ENCODE peak calls at places on chromosome X, in nine cellular contexts. One of them, this sample, is unnamed.
A peak's percentile ranks its signal among the peaks of the same experiment; 100 is the strongest.

GRCh38 chrX:144738246-144738645 is 509.1 kb upstream of the SPANXN1 start:
- DNase-seq in NB4: no peak
- DNase-seq in WTC11: no peak
- DNase-seq in A549: no peak
- DNase-seq in breast epithelium: no peak
- DNase-seq in CD4-positive, alpha-beta T cell: no peak
- DNase-seq in upper lobe of left lung: no peak
- DNase-seq in foreskin fibroblast: no peak
- DNase-seq in bronchial epithelial cell: no peak
- DNase-seq in this sample: no peak

GRCh38 chrX:42472727-42473126 is 305.2 kb downstream of the PPP1R2C start:
- DNase-seq in bronchial epithelial cell: no peak
- DNase-seq in A549: no peak
- DNase-seq in foreskin fibroblast: no peak
- DNase-seq in NB4: no peak
- DNase-seq in WTC11: no peak
- DNase-seq in CD4-positive, alpha-beta T cell: no peak
- DNase-seq in upper lobe of left lung: no peak
- DNase-seq in breast epithelium: no peak
- DNase-seq in this sample: no peak

GRCh38 chrX:79270401-79270800 is 96.7 kb downstream of the ITM2A start:
- DNase-seq in bronchial epithelial cell: no peak
- DNase-seq in foreskin fibroblast: peak; percentile 17
- DNase-seq in CD4-positive, alpha-beta T cell: peak; percentile 66
- DNase-seq in NB4: peak; percentile 63
- DNase-seq in WTC11: peak; percentile 45
- DNase-seq in breast epithelium: no peak
- DNase-seq in A549: no peak
- DNase-seq in upper lobe of left lung: no peak
- DNase-seq in this sample: peak; percentile 41

GRCh38 chrX:123477673-123478072 is 255.2 kb downstream of the THOC2 start:
- DNase-seq in A549: no peak
- DNase-seq in CD4-positive, alpha-beta T cell: no peak
- DNase-seq in WTC11: no peak
- DNase-seq in upper lobe of left lung: no peak
- DNase-seq in NB4: peak; percentile 8
- DNase-seq in bronchial epithelial cell: no peak
- DNase-seq in breast epithelium: no peak
- DNase-seq in foreskin fibroblast: no peak
- DNase-seq in this sample: no peak

GRCh38 chrX:13428055-13428786 is 108.4 kb upstream of the ATXN3L start:
- DNase-seq in WTC11: peak; percentile 12
- DNase-seq in bronchial epithelial cell: peak; percentile 94
- DNase-seq in foreskin fibroblast: peak; percentile 89
- DNase-seq in NB4: peak; percentile 60
- DNase-seq in A549: peak; percentile 24
- DNase-seq in breast epithelium: no peak
- DNase-seq in upper lobe of left lung: no peak
- DNase-seq in CD4-positive, alpha-beta T cell: no peak
- DNase-seq in this sample: no peak

GRCh38 chrX:139126493-139126892 is 404.0 kb upstream of the F9 start:
- DNase-seq in bronchial epithelial cell: peak; percentile 51
- DNase-seq in NB4: peak; percentile 49
- DNase-seq in CD4-positive, alpha-beta T cell: no peak
- DNase-seq in A549: no peak
- DNase-seq in foreskin fibroblast: no peak
- DNase-seq in upper lobe of left lung: peak; percentile 36
- DNase-seq in WTC11: peak; percentile 37
- DNase-seq in breast epithelium: no peak
- DNase-seq in this sample: no peak

GRCh38 chrX:96394566-96394965 is 290.1 kb upstream of the DIAPH2 start:
- DNase-seq in NB4: peak; percentile 2
- DNase-seq in A549: no peak
- DNase-seq in bronchial epithelial cell: no peak
- DNase-seq in WTC11: no peak
- DNase-seq in CD4-positive, alpha-beta T cell: no peak
- DNase-seq in foreskin fibroblast: peak; percentile 47
- DNase-seq in upper lobe of left lung: no peak
- DNase-seq in breast epithelium: no peak
- DNase-seq in this sample: no peak

GRCh38 chrX:40061871-40062524 is 35.8 kb downstream of the BCOR start:
- DNase-seq in foreskin fibroblast: no peak
- DNase-seq in WTC11: peak; percentile 25
- DNase-seq in upper lobe of left lung: no peak
- DNase-seq in A549: no peak
- DNase-seq in CD4-positive, alpha-beta T cell: no peak
- DNase-seq in bronchial epithelial cell: peak; percentile 37
- DNase-seq in breast epithelium: no peak
- DNase-seq in NB4: no peak
- DNase-seq in this sample: no peak

GRCh38 chrX:84501798-84502628 is at the start of gene HDX:
- DNase-seq in NB4: no peak
- DNase-seq in bronchial epithelial cell: peak; percentile 68
- DNase-seq in A549: peak; percentile 44
- DNase-seq in WTC11: peak; percentile 68
- DNase-seq in upper lobe of left lung: peak; percentile 80
- DNase-seq in foreskin fibroblast: peak; percentile 73
- DNase-seq in CD4-positive, alpha-beta T cell: peak; percentile 47
- DNase-seq in breast epithelium: peak; percentile 70
- DNase-seq in this sample: peak; percentile 78

GRCh38 chrX:129754266-129755024 is 15.7 kb downstream of the XPNPEP2 start:
- DNase-seq in breast epithelium: no peak
- DNase-seq in WTC11: peak; percentile 72
- DNase-seq in NB4: peak; percentile 35
- DNase-seq in upper lobe of left lung: no peak
- DNase-seq in bronchial epithelial cell: no peak
- DNase-seq in CD4-positive, alpha-beta T cell: no peak
- DNase-seq in A549: no peak
- DNase-seq in foreskin fibroblast: no peak
- DNase-seq in this sample: no peak

GRCh38 chrX:135520022-135520552 is 373 bp upstream of the INTS6L start:
- DNase-seq in foreskin fibroblast: peak; percentile 15
- DNase-seq in bronchial epithelial cell: peak; percentile 19
- DNase-seq in NB4: no peak
- DNase-seq in WTC11: no peak
- DNase-seq in CD4-positive, alpha-beta T cell: no peak
- DNase-seq in upper lobe of left lung: no peak
- DNase-seq in A549: no peak
- DNase-seq in breast epithelium: no peak
- DNase-seq in this sample: no peak

GRCh38 chrX:135497736-135498135 is 22.7 kb upstream of the INTS6L start:
- DNase-seq in bronchial epithelial cell: no peak
- DNase-seq in CD4-positive, alpha-beta T cell: no peak
- DNase-seq in A549: no peak
- DNase-seq in upper lobe of left lung: no peak
- DNase-seq in NB4: no peak
- DNase-seq in WTC11: no peak
- DNase-seq in breast epithelium: no peak
- DNase-seq in foreskin fibroblast: no peak
- DNase-seq in this sample: no peak

GRCh38 chrX:47573334-47574095 is 8.7 kb upstream of the TIMP1 start:
- DNase-seq in WTC11: peak; percentile 81
- DNase-seq in breast epithelium: no peak
- DNase-seq in A549: no peak
- DNase-seq in foreskin fibroblast: no peak
- DNase-seq in CD4-positive, alpha-beta T cell: no peak
- DNase-seq in upper lobe of left lung: no peak
- DNase-seq in bronchial epithelial cell: peak; percentile 73
- DNase-seq in NB4: no peak
- DNase-seq in this sample: no peak

GRCh38 chrX:7272301-7272700 is 124.3 kb upstream of the PUDP start:
- DNase-seq in upper lobe of left lung: no peak
- DNase-seq in WTC11: no peak
- DNase-seq in breast epithelium: no peak
- DNase-seq in bronchial epithelial cell: no peak
- DNase-seq in A549: no peak
- DNase-seq in foreskin fibroblast: no peak
- DNase-seq in CD4-positive, alpha-beta T cell: no peak
- DNase-seq in NB4: peak; percentile 23
- DNase-seq in this sample: no peak

GRCh38 chrX:25600776-25601175 is 537.4 kb upstream of the MAGEB18 start:
- DNase-seq in WTC11: no peak
- DNase-seq in CD4-positive, alpha-beta T cell: no peak
- DNase-seq in breast epithelium: no peak
- DNase-seq in NB4: no peak
- DNase-seq in upper lobe of left lung: no peak
- DNase-seq in A549: no peak
- DNase-seq in bronchial epithelial cell: no peak
- DNase-seq in foreskin fibroblast: no peak
- DNase-seq in this sample: no peak

GRCh38 chrX:31228415-31228832 is 156.6 kb upstream of the FTHL17 start:
- DNase-seq in bronchial epithelial cell: no peak
- DNase-seq in upper lobe of left lung: peak; percentile 42
- DNase-seq in A549: no peak
- DNase-seq in WTC11: no peak
- DNase-seq in foreskin fibroblast: peak; percentile 58
- DNase-seq in CD4-positive, alpha-beta T cell: no peak
- DNase-seq in breast epithelium: no peak
- DNase-seq in NB4: no peak
- DNase-seq in this sample: no peak

GRCh38 chrX:150544222-150544787 is 24.1 kb upstream of the MTM1 start:
- DNase-seq in WTC11: peak; percentile 35
- DNase-seq in NB4: peak; percentile 51
- DNase-seq in upper lobe of left lung: no peak
- DNase-seq in A549: peak; percentile 10
- DNase-seq in bronchial epithelial cell: no peak
- DNase-seq in foreskin fibroblast: no peak
- DNase-seq in breast epithelium: no peak
- DNase-seq in CD4-positive, alpha-beta T cell: no peak
- DNase-seq in this sample: no peak
- TF ChIP-seq CTCF in WTC11: no peak
- TF ChIP-seq CTCF in NB4: no peak
- TF ChIP-seq CTCF in upper lobe of left lung: no peak
- TF ChIP-seq CTCF in A549: no peak
- TF ChIP-seq CTCF in bronchial epithelial cell: peak; percentile 10
- TF ChIP-seq CTCF in foreskin fibroblast: no peak
- TF ChIP-seq CTCF in breast epithelium: no peak
- TF ChIP-seq CTCF in CD4-positive, alpha-beta T cell: no peak
- TF ChIP-seq CTCF in this sample: no peak

DNA sequence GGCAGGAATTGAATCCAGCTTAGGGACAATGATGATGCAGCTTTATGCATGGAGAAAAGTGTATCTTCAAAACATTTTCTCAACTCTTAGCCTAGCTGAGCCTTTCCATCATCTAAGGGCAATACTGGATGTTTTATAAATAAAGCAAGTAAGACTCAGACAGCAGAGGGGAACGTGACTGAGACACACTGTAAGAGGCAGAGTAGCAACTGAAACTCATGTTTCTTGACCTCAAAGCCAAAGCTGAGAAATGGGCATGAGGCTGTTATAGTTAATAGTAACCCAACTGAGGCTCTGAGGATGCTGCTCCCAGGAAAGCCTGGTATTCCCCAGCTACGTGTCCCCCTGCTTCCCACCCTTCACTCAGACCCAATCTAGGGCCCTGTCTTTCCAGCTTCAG is 44.6 kb downstream of the ARHGEF9 start:
- DNase-seq in foreskin fibroblast: no peak
- DNase-seq in bronchial epithelial cell: no peak
- DNase-seq in NB4: no peak
- DNase-seq in breast epithelium: no peak
- DNase-seq in A549: no peak
- DNase-seq in upper lobe of left lung: no peak
- DNase-seq in WTC11: no peak
- DNase-seq in CD4-positive, alpha-beta T cell: no peak
- DNase-seq in this sample: no peak
- TF ChIP-seq CTCF in foreskin fibroblast: no peak
- TF ChIP-seq CTCF in bronchial epithelial cell: no peak
- TF ChIP-seq CTCF in NB4: no peak
- TF ChIP-seq CTCF in breast epithelium: no peak
- TF ChIP-seq CTCF in A549: no peak
- TF ChIP-seq CTCF in upper lobe of left lung: no peak
- TF ChIP-seq CTCF in WTC11: no peak
- TF ChIP-seq CTCF in CD4-positive, alpha-beta T cell: no peak
- TF ChIP-seq CTCF in this sample: no peak

GRCh38 chrX:121310820-121311219 is 263.4 kb downstream of the GLUD2 start:
- DNase-seq in breast epithelium: no peak
- DNase-seq in A549: no peak
- DNase-seq in upper lobe of left lung: no peak
- DNase-seq in foreskin fibroblast: no peak
- DNase-seq in NB4: no peak
- DNase-seq in bronchial epithelial cell: no peak
- DNase-seq in CD4-positive, alpha-beta T cell: no peak
- DNase-seq in WTC11: no peak
- DNase-seq in this sample: no peak

GRCh38 chrX:121307441-121307840 is 260.0 kb downstream of the GLUD2 start:
- DNase-seq in A549: no peak
- DNase-seq in NB4: no peak
- DNase-seq in CD4-positive, alpha-beta T cell: no peak
- DNase-seq in foreskin fibroblast: no peak
- DNase-seq in bronchial epithelial cell: no peak
- DNase-seq in breast epithelium: no peak
- DNase-seq in upper lobe of left lung: no peak
- DNase-seq in WTC11: no peak
- DNase-seq in this sample: no peak

DNA sequence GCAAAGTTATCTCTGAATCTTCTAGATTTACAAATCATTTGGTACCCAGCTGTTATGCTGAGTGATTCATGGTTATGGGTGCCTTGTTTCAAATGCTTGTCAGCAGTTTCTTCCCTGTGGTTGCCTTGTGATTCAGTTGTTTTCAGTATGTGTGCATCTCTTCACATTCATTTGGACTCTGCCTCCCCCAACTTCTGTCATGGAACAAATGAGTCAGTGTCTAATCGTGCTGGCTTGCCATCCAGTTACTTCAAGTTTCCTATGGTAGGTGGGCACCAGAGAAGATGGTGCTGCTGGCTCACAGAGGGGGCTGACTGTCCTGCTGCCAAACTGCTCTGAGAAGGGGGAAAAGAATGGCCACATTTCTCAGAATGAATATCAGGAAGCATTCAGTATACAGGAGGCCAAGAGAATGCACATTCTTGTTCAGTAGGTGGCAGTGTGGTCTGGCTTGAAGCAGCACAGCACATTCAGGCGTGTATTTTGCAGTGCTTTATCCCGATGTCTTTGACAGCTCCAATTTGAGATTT is 260.9 kb downstream of the GLUD2 start:
- DNase-seq in upper lobe of left lung: no peak
- DNase-seq in bronchial epithelial cell: peak; percentile 44
- DNase-seq in A549: peak; percentile 4
- DNase-seq in CD4-positive, alpha-beta T cell: no peak
- DNase-seq in NB4: peak; percentile 30
- DNase-seq in WTC11: peak; percentile 9
- DNase-seq in foreskin fibroblast: peak; percentile 69
- DNase-seq in breast epithelium: no peak
- DNase-seq in this sample: no peak
- TF ChIP-seq CTCF in upper lobe of left lung: peak; percentile 25
- TF ChIP-seq CTCF in bronchial epithelial cell: peak; percentile 41
- TF ChIP-seq CTCF in A549: peak; percentile 16
- TF ChIP-seq CTCF in CD4-positive, alpha-beta T cell: no peak
- TF ChIP-seq CTCF in NB4: peak; percentile 38
- TF ChIP-seq CTCF in WTC11: no peak
- TF ChIP-seq CTCF in foreskin fibroblast: peak; percentile 46
- TF ChIP-seq CTCF in breast epithelium: no peak
- TF ChIP-seq CTCF in this sample: no peak

DNA sequence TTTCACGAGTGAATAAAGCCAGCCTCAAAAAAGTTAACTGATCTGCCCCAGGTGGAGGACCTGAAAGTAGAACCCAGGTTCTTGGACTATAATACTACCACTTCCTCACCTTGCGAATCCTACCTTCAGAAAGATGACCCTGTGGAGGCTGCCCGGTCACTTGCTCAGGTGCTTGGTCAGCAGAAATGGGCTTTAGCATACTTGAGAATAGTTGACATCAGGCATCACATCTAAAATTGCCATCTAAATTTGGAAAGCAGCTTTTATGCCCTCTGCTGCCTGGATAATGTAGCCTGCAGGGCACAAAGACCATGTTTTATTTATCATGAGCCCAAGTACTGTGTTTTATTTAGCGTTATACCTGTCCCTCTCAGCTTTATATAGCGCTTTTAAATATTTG is 3.0 kb downstream of the BCLAF3 start:
- DNase-seq in upper lobe of left lung: no peak
- DNase-seq in CD4-positive, alpha-beta T cell: no peak
- DNase-seq in foreskin fibroblast: no peak
- DNase-seq in A549: no peak
- DNase-seq in bronchial epithelial cell: no peak
- DNase-seq in breast epithelium: no peak
- DNase-seq in WTC11: no peak
- DNase-seq in NB4: no peak
- DNase-seq in this sample: no peak
- TF ChIP-seq CTCF in upper lobe of left lung: no peak
- TF ChIP-seq CTCF in CD4-positive, alpha-beta T cell: no peak
- TF ChIP-seq CTCF in foreskin fibroblast: no peak
- TF ChIP-seq CTCF in A549: no peak
- TF ChIP-seq CTCF in bronchial epithelial cell: no peak
- TF ChIP-seq CTCF in breast epithelium: no peak
- TF ChIP-seq CTCF in WTC11: no peak
- TF ChIP-seq CTCF in NB4: no peak
- TF ChIP-seq CTCF in this sample: no peak

This sample was measured in CD14-positive monocyte.